ENCODE peak calls at places on chromosomes 6 and 20, in four cellular contexts. Q, N, U and S are unnamed samples. For H3K4me1, the result is how much of the 10 kb centered on the place peaks cover.

GRCh38 chr6:142300758-142301251 is 1.0 kb upstream of the ADGRG6 start:
- DNase-seq in Q (no peak), N (no peak), U (peak), S (peak)

GRCh38 chr20:45268531-45268930 is 14.2 kb upstream of the SLPI start:
- DNase-seq in Q (no peak), N (no peak), U (no peak), S (peak)

GRCh38 chr20:8043687-8044278 is 24.2 kb upstream of the TMX4 start:
- DNase-seq in Q (peak), N (peak), U (peak), S (peak)

GRCh38 chr20:824916-825315 is 8.6 kb upstream of the FAM110A start:
- DNase-seq in Q (no peak), N (no peak), U (no peak), S (no peak)

GRCh38 chr6:4210619-4211419 is 75.4 kb upstream of the ECI2 start:
- DNase-seq in Q (peak), N (peak), U (peak), S (peak)

GRCh38 chr20:5077761-5078387 is 41.9 kb downstream of the PCNA start:
- DNase-seq in Q (no peak), N (peak), U (no peak), S (peak)

GRCh38 chr20:38141154-38141888 is 23.7 kb downstream of the TGM2 start:
- DNase-seq in Q (peak), N (no peak), U (no peak), S (peak)

GRCh38 chr20:20668639-20669038 is 43.8 kb downstream of the RALGAPA2 start:
- DNase-seq in Q (no peak), N (peak), U (no peak), S (no peak)

DNA sequence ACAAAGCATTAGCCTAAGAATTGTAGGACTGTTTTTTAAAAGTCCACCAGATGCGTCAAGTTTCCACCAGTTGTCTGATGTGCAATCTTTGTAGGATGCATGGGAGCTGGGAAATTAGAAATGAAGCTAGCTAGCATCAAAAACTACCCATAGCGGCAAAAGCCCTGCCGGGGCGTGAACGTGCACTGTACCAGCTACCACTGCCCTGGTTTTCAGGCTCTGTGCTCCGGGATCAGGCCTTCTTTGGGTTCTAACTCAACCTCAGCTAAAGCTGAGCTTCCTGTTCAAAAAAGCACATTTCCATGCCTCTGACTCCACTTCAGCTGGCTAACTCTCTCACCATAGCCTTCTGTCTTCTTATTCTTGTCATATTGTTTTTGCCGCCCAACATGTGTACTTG is 26.9 kb upstream of the FUCA2 start:
- DNase-seq in Q (no peak), N (no peak), U (no peak), S (no peak)
- H3K4me2 ChIP-seq in Q (no peak), N (no peak), U (no peak), S (no peak)

DNA sequence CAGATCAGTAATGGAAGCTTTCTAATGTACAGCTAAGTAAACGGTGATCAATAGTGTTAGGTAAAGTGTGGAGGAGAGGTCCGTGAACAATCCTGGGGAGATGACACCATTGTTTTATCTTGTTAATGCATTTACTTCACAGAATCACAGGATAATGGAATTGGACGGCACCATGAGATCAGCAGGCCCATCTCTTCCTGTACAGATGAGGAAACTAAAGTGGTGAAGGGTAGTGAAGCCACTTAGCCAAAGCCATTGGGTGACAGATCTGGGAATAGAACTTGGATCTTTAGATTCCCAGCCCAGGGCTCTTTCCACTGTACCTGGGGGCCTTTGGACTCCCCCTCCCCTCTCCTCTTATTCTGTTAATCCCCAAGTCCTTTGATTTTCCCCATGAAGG is 26.2 kb upstream of the IER3 start:
- DNase-seq in Q (no peak), N (no peak), U (no peak), S (no peak)
- H3K4me1 ChIP-seq in Q (under half), N (under half), U (half or more), S (under half)

GRCh38 chr6:33576668-33577067 is 3.4 kb downstream of the BAK1 start:
- DNase-seq in Q (peak), N (no peak), U (no peak), S (no peak)
- H3K4me2 ChIP-seq in Q (no peak), N (no peak), U (no peak), S (no peak)

GRCh38 chr6:11200356-11200755 is 32.1 kb downstream of the NEDD9 start:
- DNase-seq in Q (no peak), N (no peak), U (no peak), S (peak)
- H3K4me1 ChIP-seq in Q (under half), N (under half), U (half or more), S (under half)

GRCh38 chr20:58875111-58875510 is 22.6 kb downstream of the GNAS start:
- DNase-seq in Q (no peak), N (no peak), U (no peak), S (no peak)

GRCh38 chr20:58877374-58878360 is 25.2 kb downstream of the GNAS start:
- DNase-seq in Q (no peak), N (no peak), U (no peak), S (no peak)

GRCh38 chr20:58875541-58876134 is 23.1 kb downstream of the GNAS start:
- DNase-seq in Q (no peak), N (no peak), U (no peak), S (peak)

GRCh38 chr20:58878399-58878798 is 25.9 kb downstream of the GNAS start:
- DNase-seq in Q (no peak), N (no peak), U (no peak), S (no peak)

GRCh38 chr20:58876437-58876836 is 23.9 kb downstream of the GNAS start:
- DNase-seq in Q (no peak), N (no peak), U (no peak), S (no peak)
- H3K4me2 ChIP-seq in Q (peak), N (no peak), U (no peak), S (no peak)

GRCh38 chr6:52553158-52553557 is 23.7 kb downstream of the TRAM2 start:
- DNase-seq in Q (no peak), N (no peak), U (no peak), S (no peak)

GRCh38 chr6:52554684-52555280 is 22.1 kb downstream of the TRAM2 start:
- DNase-seq in Q (no peak), N (no peak), U (no peak), S (peak)

GRCh38 chr6:52555531-52556228 is 21.2 kb downstream of the TRAM2 start:
- DNase-seq in Q (no peak), N (no peak), U (no peak), S (peak)

GRCh38 chr6:52552278-52552643 is 24.6 kb downstream of the TRAM2 start:
- DNase-seq in Q (no peak), N (peak), U (no peak), S (no peak)

GRCh38 chr6:52553719-52554118 is 23.1 kb downstream of the TRAM2 start:
- DNase-seq in Q (no peak), N (no peak), U (no peak), S (no peak)
- H3K4me1 ChIP-seq in Q (under half), N (half or more), U (half or more), S (half or more)